ENCODE peak calls at places on chromosomes 1 and 21, in nine cellular contexts. J is NCI-H345; L is left cardiac atrium; C is NCI-H69; S is tibial artery; M is CD4-positive, alpha-beta T cell; Q is dorsolateral prefrontal cortex; U is GM03348; K is activated gamma-delta T cell treated with Interleukin-2 at 50 U/mL for 16 hours. E is an unnamed sample.

GRCh38 chr1:201559679-201560162 is 20.8 kb downstream of the NAV1 start:
- DNase-seq in Q (peak), M (peak), C (peak), L (peak), S (peak), K (peak), J (peak), U (peak), E (peak)

GRCh38 chr1:203480084-203480483 is 4.5 kb downstream of the PRELP start:
- DNase-seq in K (no peak), U (peak), M (no peak), L (no peak), S (no peak), C (peak), Q (no peak), J (no peak), E (no peak)

GRCh38 chr1:6209661-6210605 is 4.0 kb downstream of the RNF207 start:
- DNase-seq in K (no peak), L (no peak), S (no peak), M (no peak), U (no peak), Q (no peak), J (no peak), C (no peak), E (no peak)

GRCh38 chr1:90850925-90851710 is 134.0 kb upstream of the BARHL2 start:
- DNase-seq in S (peak), K (peak), C (peak), U (peak), M (peak), Q (peak), L (peak), J (peak), E (peak)

GRCh38 chr1:224116131-224116530 is 2.2 kb downstream of the FBXO28 start:
- DNase-seq in C (peak), L (no peak), Q (no peak), M (no peak), J (peak), U (peak), S (no peak), K (no peak), E (no peak)

GRCh38 chr1:53294557-53294956 is 33.3 kb downstream of the LRP8 start:
- DNase-seq in S (no peak), M (peak), U (peak), L (no peak), J (no peak), C (peak), K (peak), Q (no peak), E (no peak)

GRCh38 chr1:245837741-245838140 is 669.3 kb downstream of the SMYD3 start:
- DNase-seq in K (no peak), S (no peak), U (peak), L (no peak), C (no peak), J (no peak), Q (no peak), M (no peak), E (no peak)

GRCh38 chr1:186626969-186627368 is 53.3 kb downstream of the PTGS2 start:
- DNase-seq in M (no peak), K (no peak), C (no peak), J (no peak), U (no peak), Q (no peak), S (no peak), L (no peak), E (no peak)

GRCh38 chr1:64553285-64553684 is 83.4 kb downstream of the CACHD1 start:
- DNase-seq in L (no peak), J (no peak), K (no peak), M (no peak), U (no peak), C (peak), Q (no peak), S (no peak), E (no peak)

GRCh38 chr1:97164276-97164639 is 442.7 kb downstream of the PTBP2 start:
- DNase-seq in Q (no peak), C (no peak), M (no peak), U (no peak), L (no peak), K (no peak), J (no peak), S (no peak), E (no peak)

GRCh38 chr1:159040206-159040605 is 30.5 kb downstream of the IFI16 start:
- DNase-seq in K (no peak), S (no peak), C (no peak), M (no peak), Q (no peak), L (no peak), U (peak), J (no peak), E (no peak)

GRCh38 chr1:235093685-235094592 is 34.7 kb downstream of the TOMM20 start:
- DNase-seq in S (peak), J (peak), K (peak), Q (peak), M (peak), U (peak), L (peak), C (peak), E (peak)

GRCh38 chr1:24793762-24794161 is 48.5 kb downstream of the CLIC4 start:
- DNase-seq in K (no peak), M (no peak), U (peak), Q (no peak), C (no peak), S (no peak), L (no peak), J (no peak), E (no peak)

GRCh38 chr1:69103213-69103612 is 464.5 kb upstream of the LRRC7 start:
- DNase-seq in S (no peak), C (no peak), U (no peak), J (no peak), M (no peak), Q (no peak), K (no peak), L (no peak), E (no peak)

GRCh38 chr1:110620250-110620615 is 14.1 kb upstream of the KCNA2 start:
- DNase-seq in J (peak), S (no peak), Q (no peak), M (no peak), C (peak), U (no peak), L (no peak), K (no peak), E (no peak)

GRCh38 chr1:11749203-11749689 is 12.7 kb upstream of the C1orf167 start:
- DNase-seq in Q (peak), K (peak), J (no peak), L (peak), U (peak), S (no peak), C (peak), M (peak), E (peak)

GRCh38 chr1:116945421-116945820 is 35.7 kb downstream of the PTGFRN start:
- DNase-seq in Q (no peak), S (no peak), M (no peak), L (no peak), K (no peak), U (no peak), C (no peak), J (no peak), E (no peak)

GRCh38 chr1:24321712-24322635 is 2.8 kb downstream of the GRHL3 start:
- DNase-seq in Q (no peak), S (peak), J (no peak), U (peak), C (peak), M (peak), K (peak), L (peak), E (peak)

GRCh38 chr21:26977741-26978140 is 10.9 kb upstream of the ADAMTS5 start:
- DNase-seq in K (no peak), S (no peak), C (no peak), U (peak), M (no peak), Q (no peak), J (no peak), L (no peak), E (no peak)

GRCh38 chr1:174397261-174397660 is 50.5 kb upstream of the GPR52 start:
- DNase-seq in C (no peak), L (no peak), Q (no peak), U (no peak), M (no peak), S (no peak), J (no peak), K (no peak), E (no peak)

GRCh38 chr1:217369271-217369981 is 261.5 kb downstream of the GPATCH2 start:
- DNase-seq in K (no peak), C (peak), Q (no peak), M (no peak), U (no peak), J (no peak), S (no peak), L (no peak), E (no peak)